ENCODE peak calls at places on chromosomes 13 and 19, in ten cellular contexts. One of them, this sample, is unnamed.

GRCh38 chr13:85864963-85865530 is 65.8 kb upstream of the SLITRK6 start:
- DNase-seq in iPS-NIHi11: peak
- DNase-seq in Calu3: peak
- DNase-seq in ELF-1: peak
- DNase-seq in activated CD8-positive, alpha-beta memory T cell treated with anti-CD3 and anti-CD28 coated beads for 4 hours: no peak
- DNase-seq in SW480: peak
- DNase-seq in activated gamma-delta T cell treated with Interleukin-2 at 50 U/mL for 16 hours: no peak
- DNase-seq in hepatic stellate cell: peak
- DNase-seq in psoas muscle: no peak
- DNase-seq in Kasumi-1: peak
- DNase-seq in this sample: peak

GRCh38 chr19:49142866-49143335 is 12.3 kb downstream of the HRC start:
- DNase-seq in iPS-NIHi11: peak
- DNase-seq in Calu3: peak
- DNase-seq in ELF-1: peak
- DNase-seq in activated CD8-positive, alpha-beta memory T cell treated with anti-CD3 and anti-CD28 coated beads for 4 hours: no peak
- DNase-seq in SW480: peak
- DNase-seq in activated gamma-delta T cell treated with Interleukin-2 at 50 U/mL for 16 hours: peak
- DNase-seq in hepatic stellate cell: peak
- DNase-seq in psoas muscle: peak
- DNase-seq in Kasumi-1: no peak
- DNase-seq in this sample: peak

GRCh38 chr13:39263033-39263432 is 224.8 kb downstream of the NHLRC3 start:
- DNase-seq in iPS-NIHi11: peak
- DNase-seq in Calu3: peak
- DNase-seq in ELF-1: peak
- DNase-seq in activated CD8-positive, alpha-beta memory T cell treated with anti-CD3 and anti-CD28 coated beads for 4 hours: no peak
- DNase-seq in SW480: peak
- DNase-seq in activated gamma-delta T cell treated with Interleukin-2 at 50 U/mL for 16 hours: no peak
- DNase-seq in hepatic stellate cell: peak
- DNase-seq in psoas muscle: no peak
- DNase-seq in Kasumi-1: peak
- DNase-seq in this sample: peak

GRCh38 chr13:53101883-53102282 is 73.3 kb downstream of the OLFM4 start:
- DNase-seq in iPS-NIHi11: no peak
- DNase-seq in Calu3: no peak
- DNase-seq in ELF-1: no peak
- DNase-seq in activated CD8-positive, alpha-beta memory T cell treated with anti-CD3 and anti-CD28 coated beads for 4 hours: no peak
- DNase-seq in SW480: no peak
- DNase-seq in activated gamma-delta T cell treated with Interleukin-2 at 50 U/mL for 16 hours: no peak
- DNase-seq in hepatic stellate cell: no peak
- DNase-seq in psoas muscle: no peak
- DNase-seq in Kasumi-1: no peak
- DNase-seq in this sample: no peak

GRCh38 chr19:13044160-13044853 is 49.0 kb downstream of the NFIX start:
- DNase-seq in iPS-NIHi11: no peak
- DNase-seq in Calu3: no peak
- DNase-seq in ELF-1: no peak
- DNase-seq in activated CD8-positive, alpha-beta memory T cell treated with anti-CD3 and anti-CD28 coated beads for 4 hours: peak
- DNase-seq in SW480: no peak
- DNase-seq in activated gamma-delta T cell treated with Interleukin-2 at 50 U/mL for 16 hours: peak
- DNase-seq in hepatic stellate cell: no peak
- DNase-seq in psoas muscle: no peak
- DNase-seq in Kasumi-1: no peak
- DNase-seq in this sample: no peak

GRCh38 chr19:11814707-11815050 is 606 bp downstream of the ZNF440 start:
- DNase-seq in iPS-NIHi11: peak
- DNase-seq in Calu3: peak
- DNase-seq in ELF-1: peak
- DNase-seq in activated CD8-positive, alpha-beta memory T cell treated with anti-CD3 and anti-CD28 coated beads for 4 hours: no peak
- DNase-seq in SW480: no peak
- DNase-seq in activated gamma-delta T cell treated with Interleukin-2 at 50 U/mL for 16 hours: no peak
- DNase-seq in hepatic stellate cell: no peak
- DNase-seq in psoas muscle: no peak
- DNase-seq in Kasumi-1: peak
- DNase-seq in this sample: peak

GRCh38 chr19:42052241-42052863 is 17.7 kb downstream of the GRIK5 start:
- DNase-seq in iPS-NIHi11: no peak
- DNase-seq in Calu3: no peak
- DNase-seq in ELF-1: no peak
- DNase-seq in activated CD8-positive, alpha-beta memory T cell treated with anti-CD3 and anti-CD28 coated beads for 4 hours: no peak
- DNase-seq in SW480: no peak
- DNase-seq in activated gamma-delta T cell treated with Interleukin-2 at 50 U/mL for 16 hours: no peak
- DNase-seq in hepatic stellate cell: no peak
- DNase-seq in psoas muscle: peak
- DNase-seq in Kasumi-1: no peak
- DNase-seq in this sample: no peak

GRCh38 chr13:60755380-60756163 is 358.6 kb downstream of the TDRD3 start:
- DNase-seq in iPS-NIHi11: peak
- DNase-seq in Calu3: no peak
- DNase-seq in ELF-1: peak
- DNase-seq in activated CD8-positive, alpha-beta memory T cell treated with anti-CD3 and anti-CD28 coated beads for 4 hours: no peak
- DNase-seq in SW480: peak
- DNase-seq in activated gamma-delta T cell treated with Interleukin-2 at 50 U/mL for 16 hours: no peak
- DNase-seq in hepatic stellate cell: no peak
- DNase-seq in psoas muscle: no peak
- DNase-seq in Kasumi-1: no peak
- DNase-seq in this sample: peak

GRCh38 chr13:42860485-42860884 is 79.1 kb downstream of the FAM216B start:
- DNase-seq in iPS-NIHi11: no peak
- DNase-seq in Calu3: no peak
- DNase-seq in ELF-1: no peak
- DNase-seq in activated CD8-positive, alpha-beta memory T cell treated with anti-CD3 and anti-CD28 coated beads for 4 hours: no peak
- DNase-seq in SW480: no peak
- DNase-seq in activated gamma-delta T cell treated with Interleukin-2 at 50 U/mL for 16 hours: no peak
- DNase-seq in hepatic stellate cell: no peak
- DNase-seq in psoas muscle: no peak
- DNase-seq in Kasumi-1: no peak
- DNase-seq in this sample: no peak

GRCh38 chr13:95626768-95627167 is 17.7 kb downstream of the DZIP1 start:
- DNase-seq in iPS-NIHi11: no peak
- DNase-seq in Calu3: no peak
- DNase-seq in ELF-1: no peak
- DNase-seq in activated CD8-positive, alpha-beta memory T cell treated with anti-CD3 and anti-CD28 coated beads for 4 hours: no peak
- DNase-seq in SW480: no peak
- DNase-seq in activated gamma-delta T cell treated with Interleukin-2 at 50 U/mL for 16 hours: no peak
- DNase-seq in hepatic stellate cell: no peak
- DNase-seq in psoas muscle: no peak
- DNase-seq in Kasumi-1: no peak
- DNase-seq in this sample: no peak

GRCh38 chr13:114173753-114174152 is 5.3 kb upstream of the CFAP97D2 start:
- DNase-seq in iPS-NIHi11: no peak
- DNase-seq in Calu3: no peak
- DNase-seq in ELF-1: no peak
- DNase-seq in activated CD8-positive, alpha-beta memory T cell treated with anti-CD3 and anti-CD28 coated beads for 4 hours: no peak
- DNase-seq in SW480: no peak
- DNase-seq in activated gamma-delta T cell treated with Interleukin-2 at 50 U/mL for 16 hours: no peak
- DNase-seq in hepatic stellate cell: no peak
- DNase-seq in psoas muscle: no peak
- DNase-seq in Kasumi-1: no peak
- DNase-seq in this sample: no peak

GRCh38 chr13:57832187-57832586 is 200.6 kb downstream of the PCDH17 start:
- DNase-seq in iPS-NIHi11: no peak
- DNase-seq in Calu3: no peak
- DNase-seq in ELF-1: no peak
- DNase-seq in activated CD8-positive, alpha-beta memory T cell treated with anti-CD3 and anti-CD28 coated beads for 4 hours: no peak
- DNase-seq in SW480: no peak
- DNase-seq in activated gamma-delta T cell treated with Interleukin-2 at 50 U/mL for 16 hours: no peak
- DNase-seq in hepatic stellate cell: no peak
- DNase-seq in psoas muscle: peak
- DNase-seq in Kasumi-1: no peak
- DNase-seq in this sample: no peak

GRCh38 chr19:10001899-10002298 is 8.4 kb downstream of the COL5A3 start:
- DNase-seq in iPS-NIHi11: peak
- DNase-seq in Calu3: peak
- DNase-seq in ELF-1: peak
- DNase-seq in activated CD8-positive, alpha-beta memory T cell treated with anti-CD3 and anti-CD28 coated beads for 4 hours: no peak
- DNase-seq in SW480: peak
- DNase-seq in activated gamma-delta T cell treated with Interleukin-2 at 50 U/mL for 16 hours: no peak
- DNase-seq in hepatic stellate cell: peak
- DNase-seq in psoas muscle: peak
- DNase-seq in Kasumi-1: no peak
- DNase-seq in this sample: peak

GRCh38 chr19:3644351-3645066 is 17.9 kb upstream of the CACTIN start:
- DNase-seq in iPS-NIHi11: no peak
- DNase-seq in Calu3: no peak
- DNase-seq in ELF-1: no peak
- DNase-seq in activated CD8-positive, alpha-beta memory T cell treated with anti-CD3 and anti-CD28 coated beads for 4 hours: no peak
- DNase-seq in SW480: no peak
- DNase-seq in activated gamma-delta T cell treated with Interleukin-2 at 50 U/mL for 16 hours: no peak
- DNase-seq in hepatic stellate cell: no peak
- DNase-seq in psoas muscle: no peak
- DNase-seq in Kasumi-1: no peak
- DNase-seq in this sample: no peak

GRCh38 chr13:99501952-99502310 is 659 bp downstream of the TM9SF2 start:
- DNase-seq in iPS-NIHi11: no peak
- DNase-seq in Calu3: no peak
- DNase-seq in ELF-1: peak
- DNase-seq in activated CD8-positive, alpha-beta memory T cell treated with anti-CD3 and anti-CD28 coated beads for 4 hours: no peak
- DNase-seq in SW480: peak
- DNase-seq in activated gamma-delta T cell treated with Interleukin-2 at 50 U/mL for 16 hours: no peak
- DNase-seq in hepatic stellate cell: peak
- DNase-seq in psoas muscle: no peak
- DNase-seq in Kasumi-1: no peak
- DNase-seq in this sample: peak

GRCh38 chr19:309206-309565 is 18.0 kb upstream of the PLPP2 start:
- DNase-seq in iPS-NIHi11: no peak
- DNase-seq in Calu3: no peak
- DNase-seq in ELF-1: no peak
- DNase-seq in activated CD8-positive, alpha-beta memory T cell treated with anti-CD3 and anti-CD28 coated beads for 4 hours: no peak
- DNase-seq in SW480: no peak
- DNase-seq in activated gamma-delta T cell treated with Interleukin-2 at 50 U/mL for 16 hours: no peak
- DNase-seq in hepatic stellate cell: no peak
- DNase-seq in psoas muscle: no peak
- DNase-seq in Kasumi-1: no peak
- DNase-seq in this sample: no peak

GRCh38 chr13:37348916-37349653 is 243.6 kb upstream of the CSNK1A1L start:
- DNase-seq in iPS-NIHi11: no peak
- DNase-seq in Calu3: no peak
- DNase-seq in ELF-1: no peak
- DNase-seq in activated CD8-positive, alpha-beta memory T cell treated with anti-CD3 and anti-CD28 coated beads for 4 hours: no peak
- DNase-seq in SW480: no peak
- DNase-seq in activated gamma-delta T cell treated with Interleukin-2 at 50 U/mL for 16 hours: no peak
- DNase-seq in hepatic stellate cell: no peak
- DNase-seq in psoas muscle: no peak
- DNase-seq in Kasumi-1: no peak
- DNase-seq in this sample: no peak

GRCh38 chr19:38993271-38993670 is 17.7 kb upstream of the FBXO17 start:
- DNase-seq in iPS-NIHi11: no peak
- DNase-seq in Calu3: no peak
- DNase-seq in ELF-1: peak
- DNase-seq in activated CD8-positive, alpha-beta memory T cell treated with anti-CD3 and anti-CD28 coated beads for 4 hours: no peak
- DNase-seq in SW480: peak
- DNase-seq in activated gamma-delta T cell treated with Interleukin-2 at 50 U/mL for 16 hours: no peak
- DNase-seq in hepatic stellate cell: no peak
- DNase-seq in psoas muscle: no peak
- DNase-seq in Kasumi-1: no peak
- DNase-seq in this sample: no peak

GRCh38 chr13:74206855-74207254 is 72.7 kb upstream of the KLF12 start:
- DNase-seq in iPS-NIHi11: no peak
- DNase-seq in Calu3: no peak
- DNase-seq in ELF-1: no peak
- DNase-seq in activated CD8-positive, alpha-beta memory T cell treated with anti-CD3 and anti-CD28 coated beads for 4 hours: no peak
- DNase-seq in SW480: no peak
- DNase-seq in activated gamma-delta T cell treated with Interleukin-2 at 50 U/mL for 16 hours: no peak
- DNase-seq in hepatic stellate cell: no peak
- DNase-seq in psoas muscle: no peak
- DNase-seq in Kasumi-1: no peak
- DNase-seq in this sample: no peak

GRCh38 chr19:44779150-44779549 is 1.5 kb downstream of the CBLC start:
- DNase-seq in iPS-NIHi11: no peak
- DNase-seq in Calu3: no peak
- DNase-seq in ELF-1: no peak
- DNase-seq in activated CD8-positive, alpha-beta memory T cell treated with anti-CD3 and anti-CD28 coated beads for 4 hours: no peak
- DNase-seq in SW480: no peak
- DNase-seq in activated gamma-delta T cell treated with Interleukin-2 at 50 U/mL for 16 hours: no peak
- DNase-seq in hepatic stellate cell: no peak
- DNase-seq in psoas muscle: no peak
- DNase-seq in Kasumi-1: no peak
- DNase-seq in this sample: no peak

GRCh38 chr13:57631607-57632275 is at the start of gene PCDH17:
- DNase-seq in iPS-NIHi11: peak
- DNase-seq in Calu3: no peak
- DNase-seq in ELF-1: peak
- DNase-seq in activated CD8-positive, alpha-beta memory T cell treated with anti-CD3 and anti-CD28 coated beads for 4 hours: no peak
- DNase-seq in SW480: no peak
- DNase-seq in activated gamma-delta T cell treated with Interleukin-2 at 50 U/mL for 16 hours: no peak
- DNase-seq in hepatic stellate cell: peak
- DNase-seq in psoas muscle: peak
- DNase-seq in Kasumi-1: no peak
- DNase-seq in this sample: peak

This sample was measured in OCI-M1.